ENCODE peak calls at places on chromosomes 4 and X, in four cellular contexts. R is M059J, O is GF-D8, M is aorta. A is an unnamed sample.
A peak's percentile ranks its signal among the peaks of the same experiment; 100 is the strongest.

GRCh38 chr4:174119051-174119450 is 164.4 kb downstream of the FBXO8 start:
- DNase-seq in R (peak; percentile 72), O (no peak), M (no peak), A (no peak)

GRCh38 chr4:158043971-158044618 is 128.7 kb downstream of the GASK1B start:
- DNase-seq in M (no peak), R (no peak), O (no peak), A (no peak)

GRCh38 chr4:118265312-118266144 is 87.3 kb downstream of the PRSS12 start:
- DNase-seq in M (peak; percentile 76), R (no peak), O (no peak), A (no peak)

GRCh38 chr4:155599102-155599501 is 67.5 kb upstream of the GUCY1A1 start:
- DNase-seq in M (no peak), O (no peak), R (no peak), A (no peak)

GRCh38 chrX:112108145-112108544 is 25.6 kb upstream of the TRPC5 start:
- DNase-seq in M (no peak), R (no peak), O (no peak), A (no peak)

GRCh38 chrX:153492543-153492942 is 2.2 kb upstream of the BGN start:
- DNase-seq in R (no peak), M (no peak), O (no peak), A (no peak)

GRCh38 chr4:139672732-139673131 is 7.1 kb downstream of the MGST2 start:
- DNase-seq in O (no peak), R (no peak), M (no peak), A (no peak)

GRCh38 chr4:15956179-15956850 is 6.7 kb downstream of the FGFBP2 start:
- DNase-seq in M (peak; percentile 89), O (no peak), R (peak; percentile 72), A (peak; percentile 82)